ENCODE peak calls at places on chromosomes 11 and 22, in seven cellular contexts. U is K562, E is HCT116, D is SK-N-SH, K is H1, H is HepG2, N is GM12878. V is an unnamed sample.
A peak's percentile ranks its signal among the peaks of the same experiment; 100 is the strongest.

GRCh38 chr11:70210051-70210501 is 7.0 kb downstream of the FADD start:
- DNase-seq in U (no peak), E (no peak), D (no peak), K (no peak), H (no peak), N (no peak), V (no peak)

GRCh38 chr22:24986816-24987215 is 34.3 kb downstream of the KIAA1671 start:
- DNase-seq in U (no peak), E (no peak), D (no peak), K (no peak), H (no peak), N (no peak), V (no peak)

GRCh38 chr22:45246060-45246985 is 5.6 kb upstream of the KIAA0930 start:
- DNase-seq in U (no peak), E (peak; percentile 92), D (peak; percentile 73), K (no peak), H (peak; percentile 98), N (no peak), V (peak; percentile 71)

GRCh38 chr11:109423114-109423859 is 1.3 kb downstream of the C11orf87 start:
- DNase-seq in U (no peak), E (no peak), D (peak; percentile 70), K (peak; percentile 2), H (no peak), N (no peak), V (no peak)

GRCh38 chr22:30386960-30387848 is at the start of gene RNF215:
- DNase-seq in U (peak; percentile 93), E (peak; percentile 44), D (peak; percentile 99), K (peak; percentile 77), H (peak; percentile 54), N (no peak), V (no peak)

GRCh38 chr11:10688401-10688800 is 5.2 kb downstream of the IRAG1 start:
- DNase-seq in U (peak; percentile 46), E (peak; percentile 45), D (no peak), K (no peak), H (no peak), N (no peak), V (no peak)

GRCh38 chr22:20946080-20946986 is 20.7 kb upstream of the AIFM3 start:
- DNase-seq in U (no peak), E (no peak), D (no peak), K (no peak), H (no peak), N (no peak), V (no peak)

GRCh38 chr11:13868710-13869403 is 93.7 kb upstream of the SPON1 start:
- DNase-seq in U (no peak), E (peak; percentile 68), D (no peak), K (no peak), H (no peak), N (no peak), V (no peak)

GRCh38 chr11:104876324-104876723 is 21.9 kb downstream of the CASP12 start:
- DNase-seq in U (no peak), E (no peak), D (no peak), K (no peak), H (no peak), N (no peak), V (no peak)

GRCh38 chr11:19187880-19188279 is 13.9 kb downstream of the CSRP3 start:
- DNase-seq in U (no peak), E (no peak), D (no peak), K (no peak), H (peak; percentile 46), N (no peak), V (no peak)

GRCh38 chr11:80872116-80872728 is 1431.4 kb upstream of the TENM4 start:
- DNase-seq in U (no peak), E (no peak), D (no peak), K (no peak), H (no peak), N (no peak), V (no peak)

GRCh38 chr22:45208993-45209838 is 31.5 kb downstream of the KIAA0930 start:
- DNase-seq in U (peak; percentile 78), E (no peak), D (peak; percentile 93), K (peak; percentile 43), H (no peak), N (no peak), V (no peak)

GRCh38 chr22:37633082-37633692 is 6.3 kb upstream of the SH3BP1 start:
- DNase-seq in U (no peak), E (no peak), D (no peak), K (no peak), H (no peak), N (peak; percentile 74), V (no peak)

GRCh38 chr11:22037505-22037904 is 155.4 kb upstream of the ANO5 start:
- DNase-seq in U (no peak), E (no peak), D (no peak), K (no peak), H (no peak), N (no peak), V (no peak)

GRCh38 chr11:118715837-118716260 is 36.4 kb upstream of the TREH start:
- DNase-seq in U (peak; percentile 83), E (no peak), D (no peak), K (peak; percentile 70), H (no peak), N (no peak), V (no peak)

GRCh38 chr11:34632105-34632780 is 11.3 kb downstream of the EHF start:
- DNase-seq in U (no peak), E (no peak), D (no peak), K (no peak), H (no peak), N (no peak), V (no peak)

GRCh38 chr11:112656772-112657428 is 304.3 kb upstream of the NCAM1 start:
- DNase-seq in U (no peak), E (peak; percentile 2), D (no peak), K (no peak), H (no peak), N (peak; percentile 25), V (no peak)

GRCh38 chr11:75174781-75175370 is 24.0 kb downstream of the SLCO2B1 start:
- DNase-seq in U (no peak), E (no peak), D (no peak), K (no peak), H (no peak), N (no peak), V (no peak)

GRCh38 chr11:96054870-96055705 is 131.2 kb upstream of the MTMR2 start:
- DNase-seq in U (peak; percentile 29), E (peak; percentile 27), D (peak; percentile 38), K (no peak), H (peak; percentile 44), N (no peak), V (peak; percentile 36)

GRCh38 chr22:20268350-20269012 is 363 bp upstream of the RTN4R start:
- DNase-seq in U (peak; percentile 99), E (peak; percentile 8), D (peak; percentile 90), K (no peak), H (peak; percentile 8), N (no peak), V (no peak)

DNA sequence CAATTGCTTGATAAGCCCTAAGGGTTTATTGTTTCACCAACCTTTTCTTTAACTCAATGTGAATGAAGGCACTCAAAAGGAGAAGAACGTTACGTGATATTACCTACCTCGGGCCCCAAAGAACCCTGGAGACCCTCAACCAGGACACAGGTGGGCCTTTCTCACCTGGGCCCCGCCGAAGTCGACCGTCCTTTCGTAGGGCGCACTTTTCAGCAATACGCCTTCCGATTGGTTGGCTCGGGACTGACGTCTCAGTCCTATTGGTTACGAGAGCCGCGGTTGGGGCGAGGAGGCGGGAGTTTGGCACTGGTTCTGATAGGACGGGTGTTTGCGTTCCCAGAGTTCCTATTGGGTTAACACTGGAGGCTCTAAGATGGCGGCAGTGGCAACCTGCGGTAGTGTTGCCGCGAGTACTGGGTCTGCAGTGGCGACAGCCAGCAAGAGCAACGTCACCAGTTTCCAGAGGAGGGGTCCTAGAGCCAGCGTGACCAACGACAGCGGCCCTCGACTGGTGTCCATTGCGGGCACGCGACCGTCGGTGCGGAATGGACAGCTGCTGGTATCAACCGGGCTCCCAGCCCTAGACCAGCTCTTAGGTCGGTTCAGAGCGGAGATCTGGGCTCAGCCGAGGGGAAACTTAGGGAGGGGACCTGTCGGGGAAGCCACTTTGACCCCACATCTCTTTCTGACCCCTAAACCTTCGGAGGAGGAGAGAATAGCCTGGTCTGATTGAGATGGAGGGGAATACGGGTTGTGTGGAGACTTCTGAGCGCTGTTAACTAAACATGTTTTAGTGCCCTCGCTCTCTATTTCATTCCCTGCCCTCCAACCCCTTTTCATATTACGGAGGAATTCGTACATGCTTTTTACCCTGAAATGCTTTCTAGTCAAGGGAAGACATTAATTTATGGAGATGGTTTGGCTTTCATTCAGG is at the start of the genes ELP4 and IMMP1L:
- DNase-seq in U (peak; percentile 96), E (peak; percentile 95), D (peak; percentile 92), K (peak; percentile 94), H (peak; percentile 97), N (peak; percentile 90), V (peak; percentile 88)
- TF ChIP-seq POLR2AphosphoS5 in U (peak; percentile 65), E (peak; percentile 92), D (peak; percentile 77), K (peak; percentile 90), H (peak; percentile 82), N (peak; percentile 90), V (peak; percentile 60)

DNA sequence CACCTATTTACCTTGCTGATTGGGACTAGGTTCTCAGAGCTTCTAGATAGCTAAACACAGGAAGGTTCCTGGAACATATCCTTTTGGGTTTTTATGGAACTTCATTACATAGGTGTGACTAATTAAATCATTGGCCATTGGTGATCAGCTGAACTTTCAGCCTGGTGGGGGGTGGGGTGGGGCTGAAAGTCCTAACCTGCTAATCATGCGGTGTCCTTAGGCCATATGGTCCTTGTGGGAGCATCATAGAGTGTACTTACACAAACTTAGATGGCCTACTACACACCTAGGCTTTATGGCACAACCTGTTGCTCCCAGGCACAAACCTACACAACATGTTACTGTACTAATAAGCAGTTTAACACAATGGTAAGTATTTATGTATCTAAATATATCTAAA is 8.6 kb upstream of the SELENOH start:
- DNase-seq in U (no peak), E (no peak), D (no peak), K (no peak), H (no peak), N (no peak), V (no peak)
- TF ChIP-seq SIN3A in U (no peak), E (no peak), D (no peak), K (no peak), H (no peak), N (no peak), V (no peak)

DNA sequence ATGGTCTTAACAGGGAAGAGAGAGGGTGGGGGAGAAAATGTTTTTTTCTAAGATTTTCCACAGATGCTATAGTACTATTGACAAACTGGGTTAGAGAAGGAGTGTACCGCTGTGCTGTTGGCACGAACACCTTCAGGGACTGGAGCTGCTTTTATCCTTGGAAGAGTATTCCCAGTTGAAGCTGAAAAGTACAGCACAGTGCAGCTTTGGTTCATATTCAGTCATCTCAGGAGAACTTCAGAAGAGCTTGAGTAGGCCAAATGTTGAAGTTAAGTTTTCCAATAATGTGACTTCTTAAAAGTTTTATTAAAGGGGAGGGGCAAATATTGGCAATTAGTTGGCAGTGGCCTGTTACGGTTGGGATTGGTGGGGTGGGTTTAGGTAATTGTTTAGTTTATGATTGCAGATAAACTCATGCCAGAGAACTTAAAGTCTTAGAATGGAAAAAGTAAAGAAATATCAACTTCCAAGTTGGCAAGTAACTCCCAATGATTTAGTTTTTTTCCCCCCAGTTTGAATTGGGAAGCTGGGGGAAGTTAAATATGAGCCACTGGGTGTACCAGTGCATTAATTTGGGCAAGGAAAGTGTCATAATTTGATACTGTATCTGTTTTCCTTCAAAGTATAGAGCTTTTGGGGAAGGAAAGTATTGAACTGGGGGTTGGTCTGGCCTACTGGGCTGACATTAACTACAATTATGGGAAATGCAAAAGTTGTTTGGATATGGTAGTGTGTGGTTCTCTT is 2.9 kb downstream of the MALAT1 start:
- DNase-seq in U (peak; percentile 7), E (no peak), D (no peak), K (no peak), H (no peak), N (no peak), V (no peak)
- TF ChIP-seq POLR2AphosphoS5 in U (peak; percentile 90), E (peak; percentile 18), D (peak; percentile 72), K (peak; percentile 96), H (no peak), N (peak; percentile 97), V (peak; percentile 84)

GRCh38 chr11:85725510-85726258 is 39.7 kb upstream of the CCDC89 start:
- DNase-seq in U (no peak), E (peak; percentile 72), D (no peak), K (no peak), H (no peak), N (no peak), V (no peak)
- TF ChIP-seq SIN3A in U (no peak), E (no peak), D (no peak), K (no peak), H (no peak), N (no peak), V (no peak)